ENCODE peak calls at places on chromosomes 1 and 21, in four cellular contexts. V is OCI-LY7, Q is GM10248, G is MCF 10A. P is an unnamed sample.

GRCh38 chr1:110053557-110054428 is 16.7 kb downstream of the ALX3 start:
- DNase-seq in V (peak; percentile 63), G (peak; percentile 57), Q (peak; percentile 80), P (peak; percentile 75)

GRCh38 chr1:4052657-4053056 is 152.6 kb upstream of the C1orf174 start:
- DNase-seq in Q (no peak), V (no peak), G (no peak), P (no peak)

GRCh38 chr1:241776911-241777310 is 71.1 kb upstream of the EXO1 start:
- DNase-seq in G (no peak), V (no peak), Q (no peak), P (no peak)

GRCh38 chr1:23168079-23168461 is 586 bp downstream of the LUZP1 start:
- DNase-seq in Q (peak; percentile 49), V (peak; percentile 57), G (no peak), P (peak; percentile 25)

GRCh38 chr1:99643021-99643779 is 2.7 kb upstream of the PALMD start:
- DNase-seq in Q (no peak), V (no peak), G (no peak), P (no peak)

GRCh38 chr1:168864266-168864665 is 135.3 kb upstream of the DPT start:
- DNase-seq in G (no peak), V (no peak), Q (no peak), P (no peak)

GRCh38 chr1:1703796-1704195 is 11.2 kb upstream of the SLC35E2B start:
- DNase-seq in G (no peak), V (no peak), Q (no peak), P (no peak)

GRCh38 chr1:10623391-10624145 is 148.8 kb downstream of the PEX14 start:
- DNase-seq in G (no peak), Q (no peak), V (no peak), P (no peak)

GRCh38 chr1:7929637-7930036 is 11.0 kb downstream of the TNFRSF9 start:
- DNase-seq in V (no peak), Q (no peak), G (no peak), P (no peak)

GRCh38 chr21:45266518-45267389 is 20.9 kb downstream of the POFUT2 start:
- DNase-seq in Q (no peak), G (no peak), V (no peak), P (no peak)

GRCh38 chr21:45126085-45126687 is 51.8 kb downstream of the ADARB1 start:
- DNase-seq in G (no peak), Q (no peak), V (no peak), P (no peak)

GRCh38 chr1:173240609-173241008 is 33.5 kb upstream of the TNFSF4 start:
- DNase-seq in V (no peak), G (no peak), Q (no peak), P (no peak)

GRCh38 chr1:214331827-214332423 is 51.0 kb downstream of the SMYD2 start:
- DNase-seq in V (peak; percentile 53), G (peak; percentile 79), Q (peak; percentile 78), P (peak; percentile 65)

GRCh38 chr1:9257851-9258250 is 23.3 kb downstream of the H6PD start:
- DNase-seq in G (no peak), V (no peak), Q (no peak), P (no peak)

GRCh38 chr1:178774263-178774662 is 49.2 kb downstream of the RALGPS2 start:
- DNase-seq in V (peak; percentile 48), Q (no peak), G (peak; percentile 54), P (no peak)

GRCh38 chr1:34166191-34167090 is 1.4 kb upstream of the CSMD2 start:
- DNase-seq in Q (no peak), V (no peak), G (no peak), P (peak; percentile 3)

GRCh38 chr1:43447891-43448708 is 5.6 kb downstream of the HYI start:
- DNase-seq in Q (no peak), G (no peak), V (no peak), P (no peak)

GRCh38 chr1:200041337-200042118 is 14.0 kb downstream of the NR5A2 start:
- DNase-seq in Q (peak; percentile 22), V (no peak), G (no peak), P (no peak)

GRCh38 chr1:156961709-156962108 is 41.3 kb downstream of the LRRC71 start:
- DNase-seq in V (peak; percentile 59), G (no peak), Q (no peak), P (no peak)

DNA sequence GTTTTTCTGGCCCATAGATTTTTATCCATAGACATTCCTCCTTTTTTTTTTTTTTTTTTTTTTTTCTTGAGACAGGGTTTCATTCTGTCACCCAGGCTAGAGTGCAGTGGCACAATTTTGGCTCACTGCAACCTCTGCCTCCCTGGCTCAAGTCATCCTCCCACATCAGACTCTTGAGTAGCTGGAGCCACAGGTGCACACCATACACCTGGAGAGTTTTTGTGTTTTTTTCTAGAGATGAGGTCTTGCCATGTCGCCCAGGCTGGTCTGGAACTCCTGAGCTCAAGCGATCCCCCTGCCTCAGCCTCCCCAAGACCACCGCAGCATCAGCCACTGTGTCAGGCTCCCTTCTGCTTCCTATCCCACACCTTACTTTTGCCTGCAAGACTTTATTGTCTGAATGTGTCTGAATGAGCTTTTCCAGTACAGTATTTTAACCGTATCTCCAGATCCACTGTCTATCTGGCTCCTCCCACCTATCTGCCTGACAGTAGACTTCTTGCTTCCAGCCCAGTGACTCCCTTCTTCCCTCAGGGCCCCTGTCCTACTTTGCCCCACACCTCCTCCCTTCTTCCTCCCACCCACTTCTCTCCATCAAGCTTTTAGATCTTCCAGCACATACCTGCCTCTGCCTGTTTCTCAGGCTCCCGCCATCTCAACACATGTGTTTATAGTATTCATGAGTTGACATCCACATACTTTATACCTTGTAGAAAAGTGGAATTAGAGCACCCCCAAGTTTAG is 6.1 kb downstream of the C1orf21 start:
- DNase-seq in V (no peak), Q (no peak), G (no peak), P (no peak)
- TF ChIP-seq CTCF in V (no peak), Q (no peak), G (no peak), P (no peak)

DNA sequence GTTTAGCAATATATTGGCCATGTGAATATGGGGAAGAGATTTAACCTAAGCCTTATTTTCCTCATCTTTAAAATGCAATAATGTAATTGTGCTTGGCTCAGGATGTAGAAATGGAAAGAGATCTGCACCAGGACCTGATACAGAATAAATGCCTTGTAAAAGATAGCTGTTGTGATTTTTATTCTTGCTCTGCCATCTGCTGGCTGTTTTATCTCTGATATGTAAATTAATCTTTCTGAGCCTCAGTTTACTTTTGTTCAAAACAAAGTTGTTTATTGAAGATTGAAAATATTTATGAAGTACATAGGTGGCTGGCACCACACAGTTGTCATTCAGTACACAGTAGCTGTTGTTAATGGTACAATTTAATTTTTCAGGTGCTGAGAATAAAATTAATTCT is 21.9 kb downstream of the ZYG11B start:
- DNase-seq in G (peak; percentile 6), Q (no peak), V (peak; percentile 16), P (no peak)
- TF ChIP-seq CTCF in G (peak; percentile 26), Q (no peak), V (peak; percentile 74), P (peak; percentile 32)

DNA sequence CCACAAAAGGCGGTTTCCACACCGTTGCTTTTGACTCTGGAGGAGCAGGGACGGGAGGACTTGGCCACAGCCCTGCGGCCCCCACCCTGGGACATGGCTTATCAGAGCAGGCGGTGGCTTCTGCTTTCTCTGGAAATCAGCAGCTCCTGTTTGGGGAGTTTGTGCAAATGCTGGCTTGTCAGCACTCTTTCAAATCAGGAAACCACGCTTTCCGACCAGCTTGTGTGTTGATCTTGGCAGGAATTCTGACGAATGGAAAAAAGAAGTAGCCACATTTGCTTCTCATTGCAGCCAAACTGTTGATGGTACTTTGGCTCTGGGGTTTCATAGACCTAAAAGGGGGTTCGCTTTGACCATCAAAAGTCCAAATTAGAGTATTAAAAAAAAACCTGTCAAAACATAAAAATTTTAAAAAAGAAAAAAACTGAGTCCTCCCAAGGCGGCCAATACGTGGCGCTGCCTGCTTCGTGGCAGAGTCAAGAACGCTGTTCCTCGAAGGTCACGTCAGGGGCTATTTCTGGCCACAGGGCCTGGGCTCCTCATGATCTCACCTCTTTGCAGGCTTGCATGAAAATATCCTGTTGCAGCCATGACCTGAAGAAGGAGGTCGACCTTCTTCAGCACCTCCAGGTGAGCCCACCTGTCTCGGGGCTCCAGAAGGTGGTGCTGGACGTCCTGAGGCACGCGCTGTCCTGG is 80.8 kb upstream of the EFHD2 start:
- DNase-seq in G (no peak), Q (peak; percentile 51), V (no peak), P (no peak)
- TF ChIP-seq CTCF in G (no peak), Q (peak; percentile 30), V (peak; percentile 16), P (no peak)

GRCh38 chr1:235866913-235867850 is 476 bp upstream of the LYST start:
- DNase-seq in G (peak; percentile 99), V (peak; percentile 96), Q (peak; percentile 98), P (peak; percentile 95)

GRCh38 chr1:235865565-235866206 is 1.0 kb downstream of the LYST start:
- DNase-seq in G (no peak), V (no peak), Q (no peak), P (no peak)

GRCh38 chr1:235867903-235868469 is 1.3 kb upstream of the LYST start:
- DNase-seq in Q (peak; percentile 54), G (no peak), V (peak; percentile 74), P (no peak)

GRCh38 chr1:235864965-235865525 is 1.7 kb downstream of the LYST start:
- DNase-seq in Q (no peak), V (no peak), G (no peak), P (no peak)

GRCh38 chr1:235866207-235866912 is at the start of gene LYST:
- DNase-seq in V (peak; percentile 63), Q (peak; percentile 64), G (peak; percentile 85), P (peak; percentile 28)
- TF ChIP-seq CTCF in V (peak; percentile 61), Q (peak; percentile 57), G (peak; percentile 94), P (peak; percentile 53)

P was measured in neural crest cell.